ENCODE peak calls at places on chromosomes 3 and 15, in nine cellular contexts. O is A549, Q is transverse colon, B is ovary, T is sigmoid colon, J is stomach, W is H1, I is HepG2, E is GM12878. H is an unnamed sample.

GRCh38 chr15:73560501-73561117 is 72.6 kb downstream of the NPTN start:
- DNase-seq in I (peak; percentile 61), E (peak; percentile 9), B (no peak), O (peak; percentile 30), J (no peak), Q (no peak), T (no peak), W (no peak), H (no peak)

GRCh38 chr3:128112406-128112968 is 11.1 kb downstream of the RUVBL1 start:
- DNase-seq in B (no peak), E (peak; percentile 25), T (no peak), O (no peak), W (no peak), I (no peak), Q (no peak), J (no peak), H (no peak)

GRCh38 chr15:70315431-70315830 is 217.7 kb upstream of the TLE3 start:
- DNase-seq in O (no peak), B (no peak), W (no peak), Q (no peak), T (no peak), I (no peak), E (no peak), J (no peak), H (no peak)

GRCh38 chr3:111570404-111571030 is 24.6 kb downstream of the ZBED2 start:
- DNase-seq in B (no peak), I (no peak), E (no peak), W (no peak), Q (no peak), O (no peak), J (no peak), T (no peak), H (no peak)

GRCh38 chr3:155138677-155139076 is 58.6 kb downstream of the MME start:
- DNase-seq in Q (no peak), J (no peak), I (no peak), O (no peak), W (no peak), B (no peak), E (no peak), T (no peak), H (no peak)

GRCh38 chr3:119125742-119126507 is 20.0 kb upstream of the TEX55 start:
- DNase-seq in B (no peak), J (no peak), E (no peak), W (no peak), Q (no peak), I (no peak), O (no peak), T (no peak), H (no peak)

GRCh38 chr3:174330303-174330702 is 528.8 kb upstream of the NAALADL2 start:
- DNase-seq in B (no peak), W (no peak), O (no peak), I (no peak), E (no peak), Q (no peak), T (no peak), J (no peak), H (no peak)

GRCh38 chr3:194504146-194504545 is 17.3 kb upstream of the ATP13A3 start:
- DNase-seq in E (no peak), T (no peak), I (no peak), J (no peak), W (peak; percentile 14), Q (no peak), O (no peak), B (no peak), H (no peak)

GRCh38 chr3:4740397-4741105 is 238.7 kb upstream of the BHLHE40 start:
- DNase-seq in T (peak; percentile 82), E (no peak), Q (no peak), I (no peak), J (no peak), B (no peak), W (no peak), O (no peak), H (no peak)

GRCh38 chr15:88276821-88277220 is 20.3 kb upstream of the NTRK3 start:
- DNase-seq in I (no peak), O (no peak), T (no peak), Q (no peak), W (no peak), B (no peak), E (no peak), J (no peak), H (no peak)

GRCh38 chr3:156681003-156681402 is 6.6 kb downstream of the TIPARP start:
- DNase-seq in J (peak; percentile 50), T (peak; percentile 66), O (peak; percentile 15), B (no peak), W (no peak), I (peak; percentile 71), Q (peak; percentile 28), E (no peak), H (no peak)

GRCh38 chr3:118863731-118864322 is 170.8 kb downstream of the IGSF11 start:
- DNase-seq in W (peak; percentile 59), J (no peak), T (no peak), B (no peak), Q (no peak), E (no peak), I (peak; percentile 16), O (no peak), H (no peak)

GRCh38 chr3:101577276-101577675 is 3.3 kb downstream of the PCNP start:
- DNase-seq in T (no peak), W (no peak), Q (no peak), O (no peak), I (no peak), E (no peak), J (no peak), B (no peak), H (no peak)

GRCh38 chr3:125651246-125651645 is 55.9 kb upstream of the OSBPL11 start:
- DNase-seq in J (no peak), W (peak; percentile 36), Q (no peak), E (no peak), B (no peak), O (no peak), I (no peak), T (no peak), H (no peak)

GRCh38 chr15:41656188-41656587 is 4.0 kb upstream of the MGA start:
- DNase-seq in B (no peak), W (no peak), J (no peak), O (no peak), T (no peak), I (no peak), Q (no peak), E (no peak), H (no peak)

GRCh38 chr3:183826448-183826847 is 1.1 kb upstream of the MAP6D1 start:
- DNase-seq in I (no peak), W (no peak), Q (no peak), T (no peak), E (no peak), B (no peak), O (no peak), J (no peak), H (no peak)

GRCh38 chr15:86553116-86553515 is 473.4 kb downstream of the AGBL1 start:
- DNase-seq in I (no peak), T (no peak), Q (no peak), E (no peak), O (no peak), W (no peak), J (no peak), B (no peak), H (no peak)

GRCh38 chr15:86555939-86556725 is 476.5 kb downstream of the AGBL1 start:
- DNase-seq in Q (no peak), B (no peak), W (no peak), J (no peak), T (no peak), I (peak; percentile 50), O (no peak), E (no peak), H (no peak)

GRCh38 chr15:86558252-86558651 is 478.6 kb downstream of the AGBL1 start:
- DNase-seq in Q (no peak), I (no peak), E (no peak), T (no peak), O (no peak), W (no peak), J (no peak), B (no peak), H (no peak)

GRCh38 chr15:86558678-86559077 is 479.0 kb downstream of the AGBL1 start:
- DNase-seq in E (no peak), B (no peak), W (no peak), J (no peak), I (no peak), Q (no peak), O (no peak), T (no peak), H (no peak)

GRCh38 chr15:86555114-86555513 is 475.4 kb downstream of the AGBL1 start:
- DNase-seq in E (no peak), O (no peak), B (no peak), I (no peak), Q (no peak), T (no peak), J (no peak), W (no peak), H (no peak)
- TF ChIP-seq EP300 in E (no peak), O (no peak), B (no peak), I (no peak), Q (no peak), T (no peak), J (no peak), W (no peak), H (no peak)

DNA sequence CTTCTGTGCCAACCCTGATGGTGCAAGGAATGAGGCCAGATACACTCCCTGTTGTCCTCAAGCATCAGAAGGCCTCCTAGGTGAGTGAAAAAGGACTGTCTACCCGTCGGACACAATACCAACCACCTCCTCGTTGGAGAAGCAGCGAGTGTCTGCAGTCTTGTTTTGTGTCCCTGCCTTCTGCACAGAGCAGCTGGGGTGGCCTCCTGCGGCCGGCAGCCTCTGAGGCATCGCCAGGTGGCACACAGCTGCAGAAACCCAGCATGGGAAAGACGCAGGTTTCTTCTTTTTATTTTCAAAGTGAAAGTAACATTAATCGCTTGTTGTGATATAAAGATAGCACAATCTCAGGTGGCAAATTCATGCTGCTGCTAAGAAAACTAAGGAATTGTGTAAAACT is 509.9 kb downstream of the OCA2 start:
- DNase-seq in Q (no peak), I (no peak), B (no peak), W (no peak), J (no peak), E (no peak), T (no peak), O (no peak), H (no peak)
- H3K4me3 ChIP-seq in Q (no peak overlapping the region), I (no peak overlapping the region), B (no peak overlapping the region), W (no peak overlapping the region), J (no peak overlapping the region), E (no peak overlapping the region), T (no peak overlapping the region), O (no peak overlapping the region), H (no peak overlapping the region)

GRCh38 chr15:40339621-40339945 is 1.2 kb downstream of the CCDC9B start:
- DNase-seq in O (no peak), I (no peak), T (no peak), Q (peak; percentile 10), B (no peak), W (peak; percentile 54), E (no peak), J (no peak), H (no peak)
- TF ChIP-seq EP300 in O (no peak), I (no peak), T (no peak), Q (no peak), B (no peak), W (no peak), E (no peak), J (no peak), H (no peak)

DNA sequence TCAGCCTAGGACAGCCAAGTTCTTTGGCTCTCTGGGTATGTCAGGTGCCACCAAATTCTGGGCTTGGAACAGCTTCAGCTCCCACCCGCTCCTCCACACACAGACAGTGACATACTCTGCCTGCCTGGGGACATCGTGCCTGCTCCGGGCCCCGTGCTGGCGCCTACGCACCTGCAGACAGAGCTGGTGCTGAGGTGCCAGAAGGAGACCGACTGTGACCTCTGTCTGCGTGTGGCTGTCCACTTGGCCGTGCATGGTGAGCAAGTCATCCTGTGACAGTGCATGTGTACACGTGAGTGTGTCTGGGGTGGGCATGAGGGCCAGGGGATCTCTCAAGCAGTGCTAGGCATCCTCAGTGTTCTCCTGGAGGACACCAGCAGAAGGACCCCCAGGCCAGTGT is 922 bp downstream of the IL17RC start:
- DNase-seq in E (no peak), I (no peak), W (no peak), J (no peak), T (no peak), Q (no peak), B (no peak), O (no peak), H (no peak)
- H3K4me3 ChIP-seq in E (no peak overlapping the region), I (peak overlapping the region; percentile 55), W (no peak overlapping the region), J (peak overlapping the region; percentile 68), T (peak overlapping the region; percentile 72), Q (no peak overlapping the region), B (no peak overlapping the region), O (no peak overlapping the region), H (no peak overlapping the region)